ENCODE peak calls at places on chromosome 10, in seven cellular contexts. One of them, this sample, is unnamed.

GRCh38 chr10:11197266-11197712 is 179.6 kb downstream of the CELF2 start:
- DNase-seq in H1: no peak
- DNase-seq in GM23248: peak; percentile 33
- DNase-seq in Karpas-422: no peak
- DNase-seq in upper lobe of right lung: peak; percentile 67
- DNase-seq in psoas muscle: peak; percentile 58
- DNase-seq in uterus: no peak
- DNase-seq in this sample: peak; percentile 44

GRCh38 chr10:70250956-70251680 is 17.9 kb upstream of the PPA1 start:
- DNase-seq in uterus: no peak
- DNase-seq in psoas muscle: no peak
- DNase-seq in H1: no peak
- DNase-seq in Karpas-422: no peak
- DNase-seq in GM23248: no peak
- DNase-seq in upper lobe of right lung: no peak
- DNase-seq in this sample: no peak

GRCh38 chr10:27659786-27660185 is 85.8 kb downstream of the MKX start:
- DNase-seq in H1: no peak
- DNase-seq in GM23248: no peak
- DNase-seq in psoas muscle: no peak
- DNase-seq in uterus: no peak
- DNase-seq in Karpas-422: no peak
- DNase-seq in upper lobe of right lung: no peak
- DNase-seq in this sample: no peak

GRCh38 chr10:26311383-26311940 is 94.9 kb downstream of the GAD2 start:
- DNase-seq in uterus: no peak
- DNase-seq in Karpas-422: peak; percentile 68
- DNase-seq in GM23248: peak; percentile 3
- DNase-seq in psoas muscle: no peak
- DNase-seq in upper lobe of right lung: no peak
- DNase-seq in H1: peak; percentile 55
- DNase-seq in this sample: no peak

GRCh38 chr10:70357447-70358035 is 24.9 kb downstream of the LRRC20 start:
- DNase-seq in psoas muscle: no peak
- DNase-seq in uterus: no peak
- DNase-seq in Karpas-422: no peak
- DNase-seq in upper lobe of right lung: no peak
- DNase-seq in GM23248: peak; percentile 53
- DNase-seq in H1: no peak
- DNase-seq in this sample: no peak

GRCh38 chr10:50310560-50311174 is 59.4 kb upstream of the ASAH2 start:
- DNase-seq in GM23248: no peak
- DNase-seq in upper lobe of right lung: no peak
- DNase-seq in uterus: no peak
- DNase-seq in psoas muscle: no peak
- DNase-seq in H1: peak; percentile 77
- DNase-seq in Karpas-422: peak; percentile 69
- DNase-seq in this sample: no peak

GRCh38 chr10:73641272-73642060 is at the start of gene MYOZ1:
- DNase-seq in Karpas-422: no peak
- DNase-seq in upper lobe of right lung: no peak
- DNase-seq in uterus: no peak
- DNase-seq in H1: no peak
- DNase-seq in psoas muscle: peak; percentile 86
- DNase-seq in GM23248: peak; percentile 59
- DNase-seq in this sample: no peak

GRCh38 chr10:75483188-75483587 is 51.8 kb downstream of the LRMDA start:
- DNase-seq in uterus: no peak
- DNase-seq in upper lobe of right lung: no peak
- DNase-seq in H1: no peak
- DNase-seq in psoas muscle: no peak
- DNase-seq in Karpas-422: no peak
- DNase-seq in GM23248: no peak
- DNase-seq in this sample: no peak

GRCh38 chr10:35726850-35727249 is 84.8 kb upstream of the FZD8 start:
- DNase-seq in upper lobe of right lung: no peak
- DNase-seq in Karpas-422: no peak
- DNase-seq in H1: no peak
- DNase-seq in GM23248: no peak
- DNase-seq in psoas muscle: no peak
- DNase-seq in uterus: no peak
- DNase-seq in this sample: no peak

GRCh38 chr10:490891-491571 is 198.4 kb downstream of the DIP2C start:
- DNase-seq in Karpas-422: no peak
- DNase-seq in upper lobe of right lung: peak; percentile 55
- DNase-seq in psoas muscle: peak; percentile 86
- DNase-seq in uterus: peak; percentile 62
- DNase-seq in GM23248: peak; percentile 89
- DNase-seq in H1: no peak
- DNase-seq in this sample: no peak

GRCh38 chr10:87712913-87713616 is 53.4 kb downstream of the PAPSS2 start:
- DNase-seq in GM23248: no peak
- DNase-seq in Karpas-422: no peak
- DNase-seq in psoas muscle: no peak
- DNase-seq in uterus: no peak
- DNase-seq in H1: no peak
- DNase-seq in upper lobe of right lung: no peak
- DNase-seq in this sample: no peak

GRCh38 chr10:48506147-48506917 is 98.5 kb downstream of the ARHGAP22 start:
- DNase-seq in Karpas-422: peak; percentile 86
- DNase-seq in uterus: no peak
- DNase-seq in GM23248: peak; percentile 30
- DNase-seq in H1: peak; percentile 31
- DNase-seq in psoas muscle: no peak
- DNase-seq in upper lobe of right lung: no peak
- DNase-seq in this sample: peak; percentile 71

GRCh38 chr10:13016413-13016812 is 14.9 kb upstream of the CCDC3 start:
- DNase-seq in upper lobe of right lung: no peak
- DNase-seq in uterus: no peak
- DNase-seq in GM23248: no peak
- DNase-seq in Karpas-422: no peak
- DNase-seq in H1: no peak
- DNase-seq in psoas muscle: no peak
- DNase-seq in this sample: no peak

GRCh38 chr10:88743999-88744398 is 15.8 kb upstream of the LIPN start:
- DNase-seq in psoas muscle: no peak
- DNase-seq in upper lobe of right lung: no peak
- DNase-seq in H1: no peak
- DNase-seq in Karpas-422: no peak
- DNase-seq in uterus: no peak
- DNase-seq in GM23248: no peak
- DNase-seq in this sample: no peak

GRCh38 chr10:91247360-91248111 is 27.1 kb downstream of the PCGF5 start:
- DNase-seq in upper lobe of right lung: no peak
- DNase-seq in H1: no peak
- DNase-seq in Karpas-422: no peak
- DNase-seq in psoas muscle: peak; percentile 55
- DNase-seq in uterus: no peak
- DNase-seq in GM23248: peak; percentile 57
- DNase-seq in this sample: no peak

GRCh38 chr10:19719320-19719719 is 96.9 kb upstream of the PLXDC2 start:
- DNase-seq in upper lobe of right lung: no peak
- DNase-seq in psoas muscle: no peak
- DNase-seq in Karpas-422: no peak
- DNase-seq in GM23248: peak; percentile 71
- DNase-seq in uterus: no peak
- DNase-seq in H1: no peak
- DNase-seq in this sample: no peak

GRCh38 chr10:115710136-115710535 is 562.9 kb downstream of the GFRA1 start:
- DNase-seq in Karpas-422: no peak
- DNase-seq in uterus: no peak
- DNase-seq in psoas muscle: no peak
- DNase-seq in upper lobe of right lung: no peak
- DNase-seq in H1: no peak
- DNase-seq in GM23248: peak; percentile 2
- DNase-seq in this sample: no peak

GRCh38 chr10:16481052-16481728 is 40.5 kb downstream of the C1QL3 start:
- DNase-seq in H1: no peak
- DNase-seq in uterus: no peak
- DNase-seq in psoas muscle: no peak
- DNase-seq in Karpas-422: no peak
- DNase-seq in upper lobe of right lung: no peak
- DNase-seq in GM23248: no peak
- DNase-seq in this sample: no peak

GRCh38 chr10:89861584-89862287 is 160.3 kb downstream of the KIF20B start:
- DNase-seq in uterus: no peak
- DNase-seq in Karpas-422: no peak
- DNase-seq in H1: no peak
- DNase-seq in psoas muscle: no peak
- DNase-seq in GM23248: peak; percentile 82
- DNase-seq in upper lobe of right lung: no peak
- DNase-seq in this sample: no peak

GRCh38 chr10:108039821-108040584 is 875.5 kb upstream of the SORCS1 start:
- DNase-seq in uterus: no peak
- DNase-seq in upper lobe of right lung: no peak
- DNase-seq in psoas muscle: no peak
- DNase-seq in GM23248: no peak
- DNase-seq in Karpas-422: no peak
- DNase-seq in H1: no peak
- DNase-seq in this sample: no peak

GRCh38 chr10:111128331-111129167 is 51.7 kb downstream of the ADRA2A start:
- DNase-seq in upper lobe of right lung: no peak
- DNase-seq in Karpas-422: no peak
- DNase-seq in GM23248: peak; percentile 87
- DNase-seq in psoas muscle: peak; percentile 78
- DNase-seq in uterus: no peak
- DNase-seq in H1: no peak
- DNase-seq in this sample: no peak

GRCh38 chr10:123972481-123973401 is 81.1 kb upstream of the CPXM2 start:
- DNase-seq in Karpas-422: no peak
- DNase-seq in H1: peak; percentile 80
- DNase-seq in psoas muscle: no peak
- DNase-seq in GM23248: no peak
- DNase-seq in uterus: no peak
- DNase-seq in upper lobe of right lung: no peak
- DNase-seq in this sample: no peak
- H3K27me3 ChIP-seq in Karpas-422: no peaks in the 10 kb centered on the region
- H3K27me3 ChIP-seq in H1: peaks cover 26% of the 10 kb centered on the region
- H3K27me3 ChIP-seq in psoas muscle: peaks cover 68% of the 10 kb centered on the region
- H3K27me3 ChIP-seq in GM23248: peaks cover 14% of the 10 kb centered on the region
- H3K27me3 ChIP-seq in uterus: peaks cover 35% of the 10 kb centered on the region
- H3K27me3 ChIP-seq in upper lobe of right lung: peaks cover 64% of the 10 kb centered on the region
- H3K27me3 ChIP-seq in this sample: no peaks in the 10 kb centered on the region

GRCh38 chr10:61869276-61869675 is 32.2 kb upstream of the ARID5B start:
- DNase-seq in Karpas-422: no peak
- DNase-seq in psoas muscle: no peak
- DNase-seq in H1: no peak
- DNase-seq in uterus: no peak
- DNase-seq in upper lobe of right lung: no peak
- DNase-seq in GM23248: no peak
- DNase-seq in this sample: no peak

GRCh38 chr10:61869772-61870520 is 31.6 kb upstream of the ARID5B start:
- DNase-seq in upper lobe of right lung: no peak
- DNase-seq in psoas muscle: no peak
- DNase-seq in uterus: no peak
- DNase-seq in Karpas-422: no peak
- DNase-seq in GM23248: peak; percentile 47
- DNase-seq in H1: no peak
- DNase-seq in this sample: no peak

GRCh38 chr10:61863981-61864380 is 37.5 kb upstream of the ARID5B start:
- DNase-seq in psoas muscle: no peak
- DNase-seq in Karpas-422: no peak
- DNase-seq in H1: no peak
- DNase-seq in upper lobe of right lung: no peak
- DNase-seq in GM23248: no peak
- DNase-seq in uterus: no peak
- DNase-seq in this sample: no peak

GRCh38 chr10:61870521-61870895 is 31.0 kb upstream of the ARID5B start:
- DNase-seq in upper lobe of right lung: no peak
- DNase-seq in H1: no peak
- DNase-seq in Karpas-422: no peak
- DNase-seq in uterus: no peak
- DNase-seq in GM23248: no peak
- DNase-seq in psoas muscle: no peak
- DNase-seq in this sample: no peak

DNA sequence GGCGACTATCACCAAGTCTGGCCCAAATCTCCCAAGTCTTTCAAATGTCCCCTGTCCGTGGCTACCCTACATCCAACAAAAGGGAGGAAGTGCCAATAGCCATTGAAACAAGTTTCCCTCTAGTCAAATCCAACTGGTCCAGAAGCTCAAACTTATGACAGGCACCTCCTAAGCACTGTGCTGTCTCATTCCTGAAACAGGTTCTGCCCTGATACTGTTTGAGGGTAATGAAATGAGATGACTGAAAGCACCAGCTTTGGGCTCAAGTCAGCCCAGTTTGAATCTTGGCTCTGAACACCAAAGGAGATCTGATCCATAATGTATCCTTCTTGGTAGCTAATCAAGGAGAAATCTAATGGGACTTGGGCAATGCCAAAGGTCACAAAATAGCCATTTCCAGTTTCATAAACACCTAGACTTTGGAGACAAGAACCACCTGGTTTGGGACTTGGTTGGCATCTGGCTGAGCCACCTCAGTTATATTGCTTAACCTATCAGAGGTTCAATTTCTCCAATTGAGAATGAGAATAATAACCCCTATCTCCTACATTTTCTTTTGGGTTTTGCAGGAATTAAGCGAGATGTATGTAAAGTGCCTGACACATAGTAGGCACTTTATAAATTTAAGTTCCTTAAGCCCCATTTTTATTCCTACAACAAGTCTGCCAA is 34.7 kb upstream of the ARID5B start:
- DNase-seq in H1: no peak
- DNase-seq in GM23248: no peak
- DNase-seq in uterus: no peak
- DNase-seq in psoas muscle: no peak
- DNase-seq in upper lobe of right lung: no peak
- DNase-seq in Karpas-422: no peak
- DNase-seq in this sample: no peak
- H3K4me3 ChIP-seq in H1: no peak overlapping the region
- H3K4me3 ChIP-seq in GM23248: peak overlapping the region; percentile 50
- H3K4me3 ChIP-seq in uterus: peak overlapping the region; percentile 40
- H3K4me3 ChIP-seq in psoas muscle: peak overlapping the region; percentile 54
- H3K4me3 ChIP-seq in upper lobe of right lung: peak overlapping the region; percentile 43
- H3K4me3 ChIP-seq in Karpas-422: peak overlapping the region; percentile 40
- H3K4me3 ChIP-seq in this sample: peak overlapping the region; percentile 58

DNA sequence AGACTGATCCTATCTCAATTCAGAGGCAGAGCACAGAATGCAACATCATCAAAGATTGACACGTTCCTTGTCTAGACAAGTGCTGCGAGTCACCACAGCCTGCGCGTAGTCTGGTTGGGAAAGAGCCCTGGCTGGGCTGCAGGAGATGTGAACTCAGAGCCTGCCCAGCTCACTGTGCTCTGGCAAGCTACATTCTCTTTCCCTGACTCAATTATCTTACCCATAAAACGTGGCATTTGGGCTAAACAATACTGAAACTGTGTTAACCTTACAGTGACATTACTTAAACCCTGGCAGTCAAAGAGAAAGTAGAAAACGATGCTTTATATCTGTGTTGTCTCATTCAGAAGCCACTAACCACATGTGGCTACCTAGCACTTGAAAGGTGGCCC is 55.5 kb upstream of the FRMD4A start:
- DNase-seq in H1: no peak
- DNase-seq in Karpas-422: no peak
- DNase-seq in upper lobe of right lung: no peak
- DNase-seq in uterus: no peak
- DNase-seq in GM23248: peak; percentile 92
- DNase-seq in psoas muscle: no peak
- DNase-seq in this sample: no peak
- H3K27ac ChIP-seq in H1: no peak overlapping the region
- H3K27ac ChIP-seq in Karpas-422: no peak overlapping the region
- H3K27ac ChIP-seq in upper lobe of right lung: no peak overlapping the region
- H3K27ac ChIP-seq in uterus: no peak overlapping the region
- H3K27ac ChIP-seq in GM23248: peak overlapping the region; percentile 38
- H3K27ac ChIP-seq in psoas muscle: no peak overlapping the region
- H3K27ac ChIP-seq in this sample: no peak overlapping the region

GRCh38 chr10:128265596-128265995 is 139.4 kb upstream of the MKI67 start:
- DNase-seq in psoas muscle: no peak
- DNase-seq in Karpas-422: no peak
- DNase-seq in upper lobe of right lung: no peak
- DNase-seq in H1: no peak
- DNase-seq in GM23248: no peak
- DNase-seq in uterus: no peak
- DNase-seq in this sample: no peak
- H3K27me3 ChIP-seq in psoas muscle: peaks cover 19% of the 10 kb centered on the region
- H3K27me3 ChIP-seq in Karpas-422: no peaks in the 10 kb centered on the region
- H3K27me3 ChIP-seq in upper lobe of right lung: peaks cover 69% of the 10 kb centered on the region
- H3K27me3 ChIP-seq in H1: no peaks in the 10 kb centered on the region
- H3K27me3 ChIP-seq in GM23248: peaks cover 7% of the 10 kb centered on the region
- H3K27me3 ChIP-seq in uterus: peaks cover 8% of the 10 kb centered on the region
- H3K27me3 ChIP-seq in this sample: no peaks in the 10 kb centered on the region